ENCODE peak calls at places on chromosomes 11 and 22, in seven cellular contexts. N is lower lobe of right lung; I is activated naive CD4-positive, alpha-beta T cell treated with anti-CD3 and anti-CD28 coated beads for 36 hours; P is KBM-7; D is AG04450; Y is Caki2; B is nucleus accumbens. H is an unnamed sample.

GRCh38 chr11:110065189-110065588 is 28.0 kb upstream of the ZC3H12C start:
- DNase-seq in N (no peak), I (no peak), P (no peak), D (no peak), Y (no peak), B (no peak), H (no peak)

GRCh38 chr11:91819743-91820142 is 404.9 kb upstream of the FAT3 start:
- DNase-seq in N (no peak), I (no peak), P (no peak), D (no peak), Y (no peak), B (no peak), H (no peak)

GRCh38 chr11:125591659-125592304 is 870 bp upstream of the STT3A start:
- DNase-seq in N (peak), I (peak), P (no peak), D (no peak), Y (no peak), B (no peak), H (peak)

GRCh38 chr11:69554849-69555248 is 73.4 kb downstream of the LINC01488 start:
- DNase-seq in N (no peak), I (no peak), P (no peak), D (no peak), Y (no peak), B (no peak), H (no peak)

GRCh38 chr22:49586873-49587272 is 240.8 kb downstream of the BRD1 start:
- DNase-seq in N (peak), I (no peak), P (no peak), D (no peak), Y (no peak), B (no peak), H (no peak)

GRCh38 chr22:48522271-48522670 is 1305.4 kb downstream of the BRD1 start:
- DNase-seq in N (no peak), I (no peak), P (no peak), D (no peak), Y (no peak), B (no peak), H (no peak)

GRCh38 chr22:25753252-25753651 is 11.3 kb downstream of the MYO18B start:
- DNase-seq in N (no peak), I (no peak), P (no peak), D (no peak), Y (no peak), B (no peak), H (no peak)

GRCh38 chr11:10379433-10379832 is 74.6 kb downstream of the ADM start:
- DNase-seq in N (no peak), I (no peak), P (no peak), D (no peak), Y (no peak), B (no peak), H (no peak)

GRCh38 chr11:32297629-32298028 is 137.7 kb downstream of the WT1 start:
- DNase-seq in N (no peak), I (no peak), P (peak), D (no peak), Y (peak), B (no peak), H (no peak)

GRCh38 chr11:114099392-114100178 is 40.1 kb downstream of the ZBTB16 start:
- DNase-seq in N (no peak), I (no peak), P (no peak), D (no peak), Y (no peak), B (no peak), H (no peak)

GRCh38 chr11:14413307-14414072 is 54.5 kb upstream of the RRAS2 start:
- DNase-seq in N (no peak), I (peak), P (peak), D (no peak), Y (no peak), B (no peak), H (peak)

GRCh38 chr11:72668645-72669347 is 5.4 kb downstream of the PDE2A start:
- DNase-seq in N (no peak), I (peak), P (peak), D (no peak), Y (no peak), B (no peak), H (peak)

GRCh38 chr11:112748713-112749481 is 212.3 kb upstream of the NCAM1 start:
- DNase-seq in N (no peak), I (no peak), P (no peak), D (no peak), Y (no peak), B (no peak), H (no peak)

GRCh38 chr11:18245396-18245795 is 3.1 kb downstream of the SAA2 start:
- DNase-seq in N (no peak), I (no peak), P (no peak), D (no peak), Y (no peak), B (no peak), H (no peak)

GRCh38 chr11:79400717-79401330 is 40.0 kb downstream of the TENM4 start:
- DNase-seq in N (peak), I (peak), P (peak), D (no peak), Y (no peak), B (no peak), H (peak)

GRCh38 chr11:118214210-118214914 is 10.4 kb downstream of the JAML start:
- DNase-seq in N (peak), I (no peak), P (peak), D (no peak), Y (no peak), B (no peak), H (no peak)

GRCh38 chr11:59222464-59223065 is 9.8 kb upstream of the MPEG1 start:
- DNase-seq in N (no peak), I (no peak), P (no peak), D (no peak), Y (no peak), B (no peak), H (no peak)

GRCh38 chr11:99015634-99016454 is 4.9 kb upstream of the CNTN5 start:
- DNase-seq in N (no peak), I (no peak), P (peak), D (peak), Y (peak), B (no peak), H (peak)

GRCh38 chr22:42207918-42208317 is 62.5 kb downstream of the TCF20 start:
- DNase-seq in N (no peak), I (no peak), P (no peak), D (no peak), Y (no peak), B (no peak), H (no peak)

GRCh38 chr11:31493235-31493634 is 16.2 kb downstream of the IMMP1L start:
- DNase-seq in N (no peak), I (no peak), P (no peak), D (no peak), Y (no peak), B (no peak), H (peak)

GRCh38 chr11:1422481-1422880 is 32.7 kb downstream of the BRSK2 start:
- DNase-seq in N (no peak), I (no peak), P (no peak), D (no peak), Y (peak), B (no peak), H (no peak)

GRCh38 chr22:50622723-50623327 is 5.1 kb downstream of the ARSA start:
- DNase-seq in N (no peak), I (no peak), P (no peak), D (no peak), Y (no peak), B (no peak), H (no peak)

GRCh38 chr11:30902929-30903328 is 316.8 kb upstream of the MPPED2 start:
- DNase-seq in N (no peak), I (no peak), P (no peak), D (no peak), Y (no peak), B (no peak), H (no peak)

GRCh38 chr22:36417281-36417686 is 29.5 kb upstream of the MYH9 start:
- DNase-seq in N (peak), I (peak), P (no peak), D (no peak), Y (no peak), B (no peak), H (no peak)

GRCh38 chr11:104968856-104969776 is 742 bp upstream of the CASP4 start:
- DNase-seq in N (peak), I (no peak), P (no peak), D (no peak), Y (no peak), B (no peak), H (no peak)

GRCh38 chr11:47163198-47163597 is 13.5 kb downstream of the ARFGAP2 start:
- DNase-seq in N (no peak), I (no peak), P (no peak), D (no peak), Y (no peak), B (no peak), H (no peak)

GRCh38 chr11:97454988-97455387 is 1065.2 kb downstream of the JRKL start:
- DNase-seq in N (no peak), I (no peak), P (no peak), D (no peak), Y (no peak), B (no peak), H (no peak)

GRCh38 chr11:120863359-120863758 is 160.5 kb upstream of the TBCEL start:
- DNase-seq in N (no peak), I (no peak), P (no peak), D (no peak), Y (no peak), B (no peak), H (no peak)

GRCh38 chr11:76395296-76395695 is 14.2 kb downstream of the GVQW3 start:
- DNase-seq in N (no peak), I (no peak), P (no peak), D (no peak), Y (no peak), B (no peak), H (no peak)

GRCh38 chr11:102360681-102361080 is 13.7 kb downstream of the BIRC2 start:
- DNase-seq in N (no peak), I (no peak), P (no peak), D (no peak), Y (no peak), B (no peak), H (no peak)

GRCh38 chr11:130379276-130379675 is 49.1 kb downstream of the ADAMTS8 start:
- DNase-seq in N (no peak), I (no peak), P (no peak), D (no peak), Y (peak), B (no peak), H (no peak)

GRCh38 chr11:130817608-130817944 is 98.7 kb downstream of the SNX19 start:
- DNase-seq in N (no peak), I (no peak), P (no peak), D (peak), Y (no peak), B (no peak), H (no peak)

GRCh38 chr11:113673566-113674396 is 32.3 kb downstream of the TMPRSS5 start:
- DNase-seq in N (no peak), I (no peak), P (no peak), D (no peak), Y (no peak), B (no peak), H (no peak)

GRCh38 chr11:66567787-66568123 is 651 bp downstream of the CTSF start:
- DNase-seq in N (no peak), I (no peak), P (no peak), D (no peak), Y (no peak), B (no peak), H (no peak)

H was measured in activated CD8-positive, alpha-beta T cell treated with anti-CD3 and anti-CD28 coated beads for 36 hours.